ENCODE peak calls at places on chromosomes 12 and 14, in four cellular contexts. E is gastrocnemius medialis, C is testis, R is keratinocyte. B is an unnamed sample. For H3K27me3, the result is how much of the 10 kb centered on the place peaks cover.

GRCh38 chr12:95358111-95359083 is 115.6 kb upstream of the METAP2 start:
- DNase-seq in E (no peak), C (no peak), R (no peak), B (no peak)

GRCh38 chr12:70366581-70367267 is 634 bp downstream of the KCNMB4 start:
- DNase-seq in E (no peak), C (peak), R (no peak), B (peak)

GRCh38 chr12:1918081-1918874 is at the start of gene CACNA2D4:
- DNase-seq in E (no peak), C (peak), R (no peak), B (no peak)

GRCh38 chr14:70086685-70087379 is 101.9 kb downstream of the SLC8A3 start:
- DNase-seq in E (no peak), C (peak), R (no peak), B (no peak)

GRCh38 chr12:14399871-14400270 is 34.4 kb downstream of the ATF7IP start:
- DNase-seq in E (no peak), C (no peak), R (no peak), B (no peak)

GRCh38 chr12:11513288-11513687 is 117.9 kb upstream of the PRB2 start:
- DNase-seq in E (no peak), C (no peak), R (no peak), B (no peak)

GRCh38 chr12:1777798-1778197 is 42.6 kb upstream of the LRTM2 start:
- DNase-seq in E (no peak), C (no peak), R (peak), B (no peak)

GRCh38 chr14:98685725-98686124 is 586.3 kb downstream of the BCL11B start:
- DNase-seq in E (no peak), C (no peak), R (no peak), B (no peak)

GRCh38 chr14:22898302-22898894 is 15.4 kb downstream of the REM2 start:
- DNase-seq in E (no peak), C (no peak), R (no peak), B (no peak)

DNA sequence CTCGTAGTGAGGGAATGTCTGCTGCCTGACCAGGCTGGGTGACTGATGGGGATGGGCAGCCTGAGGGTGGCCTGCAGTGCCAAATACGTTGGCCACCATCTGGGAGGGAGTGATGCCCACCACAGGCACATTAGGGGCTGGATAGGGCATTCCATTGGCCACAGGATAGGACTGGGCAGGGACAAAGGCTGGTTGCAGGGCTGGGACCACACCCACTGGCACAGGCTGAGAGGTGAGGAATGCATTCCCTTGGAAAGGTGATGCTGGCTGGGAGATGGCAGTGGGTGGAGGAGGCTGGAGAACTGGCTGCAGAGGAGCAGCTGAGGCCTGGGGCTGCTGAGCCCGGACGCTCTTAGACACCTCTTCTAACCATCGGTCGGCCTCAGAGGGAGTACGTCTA is 39.5 kb downstream of the PAPLN start:
- DNase-seq in E (no peak), C (no peak), R (no peak), B (no peak)
- H3K4me3 ChIP-seq in E (no peak), C (no peak), R (no peak), B (no peak)

DNA sequence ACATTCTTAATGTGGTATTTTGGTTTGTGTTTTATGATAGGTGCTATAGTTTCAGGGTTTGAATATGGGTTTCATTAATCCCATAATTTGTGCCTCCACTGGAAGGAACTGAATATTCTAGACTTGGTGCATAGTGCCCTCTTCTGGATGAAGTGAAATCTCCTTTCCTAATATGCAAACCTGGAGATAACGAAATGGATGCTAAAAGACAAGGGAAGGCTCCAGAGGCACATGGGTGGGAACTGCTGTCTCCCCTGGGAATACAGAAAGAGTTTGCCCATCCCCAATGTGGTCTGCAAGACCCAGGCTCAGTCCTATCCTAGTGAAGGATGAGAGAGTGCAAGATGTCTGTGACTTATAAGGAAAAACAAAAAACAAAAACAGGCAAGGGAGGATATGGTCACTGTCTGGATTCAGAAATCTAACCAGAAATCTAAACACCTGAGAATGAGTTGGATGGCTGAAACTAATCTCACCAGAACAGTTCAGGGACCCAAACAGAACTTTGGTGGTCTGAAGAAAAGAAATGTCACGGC is 142.3 kb upstream of the TMPO start:
- DNase-seq in E (no peak), C (no peak), R (no peak), B (no peak)
- H3K27me3 ChIP-seq in E (under half), C (under half), R (under half), B (under half)

GRCh38 chr14:53529519-53529918 is 376.4 kb upstream of the DDHD1 start:
- DNase-seq in E (no peak), C (no peak), R (no peak), B (no peak)

GRCh38 chr14:53525608-53526007 is 372.5 kb upstream of the DDHD1 start:
- DNase-seq in E (no peak), C (no peak), R (no peak), B (no peak)

GRCh38 chr14:53526190-53526589 is 373.1 kb upstream of the DDHD1 start:
- DNase-seq in E (no peak), C (no peak), R (no peak), B (no peak)

GRCh38 chr14:53531151-53531550 is 378.0 kb upstream of the DDHD1 start:
- DNase-seq in E (no peak), C (no peak), R (no peak), B (no peak)

GRCh38 chr14:53528114-53528513 is 375.0 kb upstream of the DDHD1 start:
- DNase-seq in E (no peak), C (no peak), R (no peak), B (no peak)
- H3K27ac ChIP-seq in E (no peak), C (no peak), R (no peak), B (no peak)

GRCh38 chr12:119475650-119476049 is 117.9 kb upstream of the TMEM233 start:
- DNase-seq in E (no peak), C (no peak), R (no peak), B (no peak)
- H3K4me3 ChIP-seq in E (no peak), C (no peak), R (no peak), B (no peak)

B was measured in pancreas.